ENCODE peak calls at places on chromosomes 13 and 19, in seven cellular contexts. K is OCI-LY7; C is IMR-90; P is left lung; Y is fibroblast of lung; W is CD8-positive, alpha-beta memory T cell; R is dorsolateral prefrontal cortex. A is an unnamed sample.

GRCh38 chr19:13082192-13083007 is 20.3 kb downstream of the LYL1 start:
- DNase-seq in K (no peak), C (peak), P (no peak), Y (peak), W (no peak), R (no peak), A (peak)

GRCh38 chr13:63455938-63456337 is 2040.3 kb upstream of the PCDH20 start:
- DNase-seq in K (no peak), C (no peak), P (no peak), Y (no peak), W (no peak), R (no peak), A (no peak)

GRCh38 chr13:98972627-98973026 is 5.2 kb downstream of the DOCK9 start:
- DNase-seq in K (no peak), C (peak), P (no peak), Y (peak), W (no peak), R (no peak), A (no peak)

GRCh38 chr19:2240881-2241760 is 4.5 kb downstream of the SF3A2 start:
- DNase-seq in K (no peak), C (no peak), P (peak), Y (no peak), W (no peak), R (no peak), A (peak)

GRCh38 chr19:2215281-2215751 is 20.8 kb downstream of the PLEKHJ1 start:
- DNase-seq in K (no peak), C (no peak), P (no peak), Y (no peak), W (no peak), R (no peak), A (peak)

GRCh38 chr19:32976223-32976805 is 4.3 kb downstream of the FAAP24 start:
- DNase-seq in K (peak), C (peak), P (peak), Y (peak), W (peak), R (peak), A (peak)

GRCh38 chr13:87537946-87538345 is 133.2 kb upstream of the SLITRK5 start:
- DNase-seq in K (no peak), C (no peak), P (no peak), Y (no peak), W (no peak), R (no peak), A (no peak)

GRCh38 chr19:45391346-45391745 is 13.5 kb downstream of the PPP1R13L start:
- DNase-seq in K (peak), C (peak), P (no peak), Y (no peak), W (no peak), R (no peak), A (no peak)

GRCh38 chr13:46640843-46641242 is 87.9 kb downstream of the LRCH1 start:
- DNase-seq in K (no peak), C (peak), P (no peak), Y (peak), W (no peak), R (no peak), A (no peak)

GRCh38 chr13:106376411-106377112 is 158.9 kb downstream of the EFNB2 start:
- DNase-seq in K (no peak), C (peak), P (peak), Y (peak), W (no peak), R (no peak), A (no peak)

GRCh38 chr19:46606681-46607440 is 5.7 kb downstream of the CALM3 start:
- DNase-seq in K (no peak), C (no peak), P (no peak), Y (no peak), W (no peak), R (no peak), A (no peak)

GRCh38 chr13:105363747-105364177 is 1171.7 kb downstream of the EFNB2 start:
- DNase-seq in K (no peak), C (no peak), P (no peak), Y (no peak), W (no peak), R (no peak), A (no peak)

DNA sequence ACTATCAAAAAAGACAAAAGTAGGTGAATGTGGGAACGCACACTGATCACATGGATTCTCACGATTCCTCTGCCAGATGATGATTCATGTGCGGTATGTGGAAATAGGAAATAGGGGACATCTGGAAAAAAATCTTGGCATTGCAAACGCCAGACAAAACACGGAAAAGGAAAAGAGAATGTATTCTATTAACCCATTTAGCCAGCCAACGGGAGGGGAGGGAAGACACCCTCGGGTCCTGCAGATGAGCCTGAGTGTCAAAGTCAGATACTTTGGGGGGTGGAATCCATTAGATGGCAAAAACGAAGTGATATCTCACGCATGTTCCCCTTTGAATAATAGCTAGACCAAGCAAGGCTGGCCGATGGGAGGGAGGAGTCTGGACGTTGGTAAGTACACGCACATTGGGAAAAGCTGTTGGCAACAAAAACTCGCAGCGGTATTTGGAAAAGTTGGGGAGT is 73.7 kb downstream of the COL4A1 start:
- DNase-seq in K (no peak), C (peak), P (no peak), Y (peak), W (no peak), R (no peak), A (no peak)
- H3K27ac ChIP-seq in K (no peak), C (peak), P (peak), Y (peak), W (no peak), R (no peak), A (no peak)

GRCh38 chr13:83879431-83880171 is 2.7 kb downstream of the SLITRK1 start:
- DNase-seq in K (no peak), C (no peak), P (no peak), Y (peak), W (no peak), R (peak), A (peak)

GRCh38 chr13:83880275-83881027 is 1.8 kb downstream of the SLITRK1 start:
- DNase-seq in K (no peak), C (no peak), P (no peak), Y (no peak), W (no peak), R (peak), A (peak)

GRCh38 chr13:83877901-83878300 is 4.4 kb downstream of the SLITRK1 start:
- DNase-seq in K (no peak), C (no peak), P (no peak), Y (no peak), W (no peak), R (no peak), A (peak)

GRCh38 chr13:83876546-83876945 is 5.7 kb downstream of the SLITRK1 start:
- DNase-seq in K (no peak), C (no peak), P (no peak), Y (no peak), W (no peak), R (no peak), A (no peak)

DNA sequence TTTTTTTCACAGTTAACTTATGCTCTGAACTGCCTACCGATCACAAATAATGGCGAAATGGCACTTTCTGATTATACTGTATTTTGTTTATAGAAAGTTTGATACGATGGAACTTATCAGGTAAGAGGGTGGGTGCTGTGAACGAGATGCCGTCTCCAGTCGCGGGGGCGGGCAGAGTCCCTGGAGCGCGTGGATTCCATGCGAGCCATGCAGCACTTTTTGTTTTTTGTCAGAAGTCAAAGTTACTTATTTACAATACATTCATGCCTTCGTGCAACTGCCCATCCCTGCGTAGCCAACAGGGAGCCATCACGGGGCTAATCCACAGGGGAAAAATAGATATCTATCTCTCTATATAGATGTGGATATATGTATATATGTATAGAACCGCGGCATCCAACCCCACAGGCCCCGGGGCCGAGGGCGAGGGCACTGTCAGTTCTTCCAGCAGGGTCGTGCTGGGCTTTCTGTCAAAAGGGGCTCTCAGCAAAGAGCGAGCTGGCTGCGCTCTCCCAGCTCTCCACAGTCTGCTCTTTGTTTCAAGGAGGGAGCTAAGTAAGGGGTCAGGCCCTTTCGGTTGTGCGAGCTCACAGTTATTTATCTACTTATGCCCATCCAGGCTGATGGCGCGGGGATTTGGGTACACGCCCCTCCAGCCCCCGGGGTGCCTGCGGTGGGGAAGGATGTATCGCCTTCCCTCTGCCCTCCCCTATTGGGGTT is 3.4 kb downstream of the SLITRK1 start:
- DNase-seq in K (no peak), C (no peak), P (no peak), Y (no peak), W (no peak), R (peak), A (peak)
- H3K27ac ChIP-seq in K (no peak), C (no peak), P (no peak), Y (no peak), W (no peak), R (peak), A (peak)

DNA sequence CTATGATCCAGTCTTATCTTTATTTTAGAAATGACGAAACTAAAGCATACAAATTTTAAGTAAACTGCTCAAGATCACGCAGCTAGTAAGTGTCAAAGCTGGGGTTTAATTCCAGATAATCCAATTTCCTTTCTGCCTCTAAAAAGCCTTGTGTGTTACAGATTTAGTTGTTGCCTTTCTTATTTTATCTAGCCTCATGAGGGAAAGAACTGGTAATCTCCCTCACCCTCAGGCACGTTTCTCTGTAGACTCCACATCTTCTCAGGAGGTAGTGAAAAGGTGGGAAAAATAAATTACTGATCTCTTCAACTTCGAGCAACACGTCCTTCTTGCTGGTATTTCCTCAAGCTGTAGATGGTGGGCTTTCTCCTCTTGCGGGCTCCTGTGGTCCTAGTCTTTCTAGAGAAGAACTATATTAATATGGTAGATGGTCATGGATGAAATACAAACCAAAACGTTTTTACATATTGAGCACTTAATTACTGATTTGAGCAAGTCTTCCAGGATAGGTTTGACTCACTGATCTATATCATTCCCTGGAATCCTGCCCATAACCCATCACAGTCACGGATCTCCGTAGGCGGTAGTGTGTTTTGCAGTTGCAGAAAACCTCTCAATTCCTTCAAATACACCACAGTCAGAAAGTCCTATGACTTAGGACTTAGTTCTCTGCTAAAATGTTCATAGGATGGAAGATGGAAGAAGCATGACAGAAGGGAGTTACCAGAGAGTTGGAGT is 519.5 kb downstream of the DCT start:
- DNase-seq in K (no peak), C (peak), P (no peak), Y (peak), W (no peak), R (no peak), A (no peak)
- H3K27ac ChIP-seq in K (no peak), C (no peak), P (no peak), Y (no peak), W (no peak), R (no peak), A (no peak)

DNA sequence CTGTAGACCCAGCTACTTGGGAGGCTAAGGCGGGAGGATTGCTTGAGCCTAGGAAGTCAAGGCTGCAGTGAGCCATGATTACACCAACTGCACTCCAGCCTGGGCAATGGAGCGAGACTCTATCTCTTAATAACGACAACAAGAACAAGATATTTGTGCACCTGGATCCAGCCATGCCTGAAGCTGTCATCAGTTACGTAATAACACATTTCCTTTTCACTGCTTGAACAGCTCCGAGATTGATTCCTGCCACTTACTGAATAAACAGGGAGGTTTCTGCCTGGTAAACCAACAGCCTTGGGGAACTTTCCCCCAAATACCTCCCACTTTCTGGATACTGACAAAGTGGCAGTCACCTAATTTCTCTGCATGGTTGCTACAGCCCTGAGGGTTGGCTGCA is 5.4 kb downstream of the KANK2 start:
- DNase-seq in K (peak), C (no peak), P (no peak), Y (no peak), W (no peak), R (no peak), A (no peak)
- H3K27ac ChIP-seq in K (peak), C (no peak), P (peak), Y (peak), W (no peak), R (no peak), A (no peak)

GRCh38 chr13:77696006-77696862 is 1.3 kb upstream of the SLAIN1 start:
- DNase-seq in K (peak), C (no peak), P (no peak), Y (peak), W (no peak), R (no peak), A (peak)

GRCh38 chr13:77696863-77697207 is 652 bp upstream of the SLAIN1 start:
- DNase-seq in K (no peak), C (no peak), P (no peak), Y (no peak), W (no peak), R (no peak), A (no peak)

GRCh38 chr13:77699059-77699680 is 1.7 kb downstream of the SLAIN1 start:
- DNase-seq in K (no peak), C (no peak), P (no peak), Y (no peak), W (no peak), R (no peak), A (no peak)

GRCh38 chr13:77697208-77698103 is at the start of gene SLAIN1:
- DNase-seq in K (peak), C (peak), P (peak), Y (peak), W (peak), R (peak), A (peak)

GRCh38 chr13:77698211-77699058 is 948 bp downstream of the SLAIN1 start:
- DNase-seq in K (peak), C (no peak), P (peak), Y (peak), W (peak), R (peak), A (peak)
- H3K27ac ChIP-seq in K (no peak), C (no peak), P (peak), Y (no peak), W (peak), R (peak), A (peak)

DNA sequence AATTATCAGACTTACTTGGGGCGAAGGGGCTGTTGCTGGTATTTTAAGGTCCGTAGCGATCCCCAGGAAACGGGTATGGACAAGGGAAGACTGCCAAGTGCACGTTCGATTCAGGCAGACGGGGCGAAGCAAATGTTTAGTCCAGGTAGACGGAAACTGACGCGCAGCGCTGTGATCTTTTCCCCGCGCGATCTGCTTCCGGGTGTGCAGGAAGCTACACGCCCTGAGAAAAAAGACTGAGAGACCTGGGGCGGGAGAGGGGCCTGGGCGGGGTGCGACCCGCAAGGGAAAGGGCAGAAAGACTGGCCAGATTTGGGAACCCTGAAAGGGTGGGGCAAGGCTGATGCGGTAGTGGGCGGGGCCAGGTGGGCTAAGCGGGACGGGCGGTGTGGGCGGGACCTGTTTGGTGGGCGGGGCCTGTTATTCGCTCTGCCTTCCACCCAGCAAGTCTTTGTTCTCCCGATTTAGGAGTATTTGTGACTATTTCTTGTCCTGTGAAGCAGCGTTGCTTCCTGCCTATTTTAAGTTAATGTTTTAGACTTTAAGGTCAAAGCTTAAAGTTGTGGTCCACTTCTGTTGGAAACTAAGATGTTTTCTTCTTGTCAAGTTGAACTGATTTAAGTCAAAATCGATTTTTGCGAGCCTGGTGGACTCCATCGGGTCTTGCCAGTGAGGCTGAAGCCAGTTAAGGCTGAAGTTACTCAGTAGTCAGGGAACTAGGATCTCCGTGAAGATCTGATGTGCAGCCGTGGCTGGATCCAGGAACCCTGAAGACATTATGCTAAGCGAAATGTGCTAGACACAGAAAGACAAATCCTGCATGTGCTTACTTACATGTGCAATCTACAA is at the start of gene ZNF836:
- DNase-seq in K (peak), C (peak), P (peak), Y (peak), W (peak), R (peak), A (peak)
- H3K27ac ChIP-seq in K (peak), C (peak), P (peak), Y (peak), W (peak), R (no peak), A (peak)

A was measured in caudate nucleus.